ENCODE peak calls at places on chromosome 12, in six cellular contexts. S, X, K, F, W and H are unnamed samples.

GRCh38 chr12:1706284-1707016 is 15.6 kb downstream of the ADIPOR2 start:
- DNase-seq in S (no peak), X (no peak), K (no peak), F (no peak), W (peak), H (peak)

GRCh38 chr12:28083816-28084678 is 106.2 kb upstream of the CCDC91 start:
- DNase-seq in S (no peak), X (peak), K (no peak), F (no peak), W (peak), H (no peak)

GRCh38 chr12:99311373-99311772 is 336.2 kb upstream of the GARIN6 start:
- DNase-seq in S (no peak), X (no peak), K (no peak), F (no peak), W (no peak), H (no peak)

GRCh38 chr12:60930146-60930545 is 1330.1 kb upstream of the USP15 start:
- DNase-seq in S (no peak), X (no peak), K (no peak), F (no peak), W (no peak), H (no peak)

GRCh38 chr12:97482153-97482693 is 19.6 kb downstream of the RMST start:
- DNase-seq in S (no peak), X (no peak), K (no peak), F (no peak), W (no peak), H (no peak)

GRCh38 chr12:28780096-28780495 is 369.0 kb upstream of the FAR2 start:
- DNase-seq in S (no peak), X (peak), K (no peak), F (no peak), W (peak), H (peak)

GRCh38 chr12:51592034-51592705 is 1.1 kb downstream of the SCN8A start:
- DNase-seq in S (peak), X (peak), K (peak), F (no peak), W (peak), H (peak)

GRCh38 chr12:28237423-28237822 is 47.2 kb downstream of the CCDC91 start:
- DNase-seq in S (peak), X (no peak), K (no peak), F (no peak), W (no peak), H (peak)

GRCh38 chr12:114623737-114624136 is 60.2 kb downstream of the TBX3 start:
- DNase-seq in S (no peak), X (no peak), K (no peak), F (no peak), W (no peak), H (no peak)

GRCh38 chr12:51521554-51522276 is 69.3 kb upstream of the SCN8A start:
- DNase-seq in S (no peak), X (peak), K (no peak), F (no peak), W (peak), H (peak)

GRCh38 chr12:88624911-88625310 is 44.6 kb upstream of the KITLG start:
- DNase-seq in S (no peak), X (peak), K (no peak), F (no peak), W (peak), H (peak)

GRCh38 chr12:64551676-64552075 is 58.6 kb upstream of the RASSF3 start:
- DNase-seq in S (no peak), X (no peak), K (no peak), F (no peak), W (no peak), H (peak)

GRCh38 chr12:62933871-62934798 is 815 bp downstream of the PPM1H start:
- DNase-seq in S (peak), X (peak), K (peak), F (peak), W (peak), H (peak)

GRCh38 chr12:120496353-120497340 is 734 bp downstream of the DYNLL1 start:
- DNase-seq in S (peak), X (peak), K (peak), F (peak), W (peak), H (peak)

GRCh38 chr12:89353188-89353822 is 1.0 kb upstream of the DUSP6 start:
- DNase-seq in S (peak), X (peak), K (peak), F (peak), W (peak), H (peak)

GRCh38 chr12:22321620-22322019 is 12.9 kb downstream of the ST8SIA1 start:
- DNase-seq in S (peak), X (peak), K (peak), F (no peak), W (no peak), H (no peak)

GRCh38 chr12:104263580-104264358 is 39.8 kb upstream of the EID3 start:
- DNase-seq in S (no peak), X (no peak), K (no peak), F (no peak), W (peak), H (peak)

GRCh38 chr12:11882301-11883019 is 188.3 kb upstream of the BCL2L14 start:
- DNase-seq in S (no peak), X (no peak), K (no peak), F (no peak), W (no peak), H (no peak)

GRCh38 chr12:10636124-10636523 is 22.7 kb upstream of the MAGOHB start:
- DNase-seq in S (no peak), X (no peak), K (no peak), F (no peak), W (no peak), H (no peak)

GRCh38 chr12:69583203-69583602 is 2.1 kb upstream of the CCT2 start:
- DNase-seq in S (peak), X (no peak), K (peak), F (no peak), W (no peak), H (no peak)

GRCh38 chr12:40552868-40553267 is 139.4 kb upstream of the CNTN1 start:
- DNase-seq in S (no peak), X (no peak), K (no peak), F (no peak), W (no peak), H (no peak)

GRCh38 chr12:49094104-49094948 is at the start of gene DHH:
- DNase-seq in S (peak), X (no peak), K (peak), F (peak), W (no peak), H (peak)

GRCh38 chr12:102483466-102483865 is 3.1 kb upstream of the IGF1 start:
- DNase-seq in S (no peak), X (no peak), K (no peak), F (no peak), W (no peak), H (no peak)

GRCh38 chr12:78120866-78121590 is 290.3 kb downstream of the NAV3 start:
- DNase-seq in S (no peak), X (peak), K (no peak), F (no peak), W (peak), H (peak)

GRCh38 chr12:120820885-120821510 is 83.2 kb downstream of the SPPL3 start:
- DNase-seq in S (no peak), X (no peak), K (no peak), F (no peak), W (no peak), H (no peak)

GRCh38 chr12:100254876-100255275 is 12.0 kb downstream of the DEPDC4 start:
- DNase-seq in S (no peak), X (no peak), K (no peak), F (no peak), W (no peak), H (peak)

GRCh38 chr12:76037130-76038105 is 5.8 kb upstream of the PHLDA1 start:
- DNase-seq in S (peak), X (peak), K (peak), F (no peak), W (peak), H (peak)

GRCh38 chr12:13576935-13577334 is 380.4 kb downstream of the EMP1 start:
- DNase-seq in S (no peak), X (no peak), K (peak), F (no peak), W (no peak), H (no peak)

GRCh38 chr12:47900480-47901129 is 4.2 kb downstream of the VDR start:
- DNase-seq in S (peak), X (no peak), K (no peak), F (no peak), W (no peak), H (no peak)

GRCh38 chr12:122852336-122853275 is 17.3 kb downstream of the HIP1R start:
- DNase-seq in S (no peak), X (no peak), K (no peak), F (no peak), W (no peak), H (peak)

GRCh38 chr12:88865537-88865936 is 285.3 kb upstream of the KITLG start:
- DNase-seq in S (no peak), X (no peak), K (no peak), F (no peak), W (no peak), H (no peak)

GRCh38 chr12:95390932-95391331 is 83.0 kb upstream of the METAP2 start:
- DNase-seq in S (no peak), X (no peak), K (no peak), F (no peak), W (no peak), H (no peak)

GRCh38 chr12:62466018-62466595 is 519 bp upstream of the MON2 start:
- DNase-seq in S (peak), X (peak), K (peak), F (no peak), W (peak), H (peak)

GRCh38 chr12:11667159-11667558 is 17.7 kb downstream of the ETV6 start:
- DNase-seq in S (no peak), X (no peak), K (no peak), F (no peak), W (no peak), H (no peak)

GRCh38 chr12:63196168-63196567 is 45.2 kb upstream of the AVPR1A start:
- DNase-seq in S (no peak), X (no peak), K (no peak), F (no peak), W (no peak), H (no peak)

GRCh38 chr12:115209230-115209629 is 525.3 kb upstream of the TBX3 start:
- DNase-seq in S (no peak), X (no peak), K (peak), F (no peak), W (no peak), H (no peak)

GRCh38 chr12:131491155-131491554 is 219.7 kb upstream of the SFSWAP start:
- DNase-seq in S (no peak), X (no peak), K (no peak), F (no peak), W (no peak), H (no peak)

GRCh38 chr12:131494741-131495524 is 216.0 kb upstream of the SFSWAP start:
- DNase-seq in S (no peak), X (no peak), K (no peak), F (no peak), W (no peak), H (no peak)

GRCh38 chr12:131493068-131493826 is 217.6 kb upstream of the SFSWAP start:
- DNase-seq in S (no peak), X (no peak), K (no peak), F (no peak), W (no peak), H (no peak)

GRCh38 chr12:131491887-131492490 is 218.9 kb upstream of the SFSWAP start:
- DNase-seq in S (no peak), X (no peak), K (no peak), F (no peak), W (no peak), H (no peak)

GRCh38 chr12:131494141-131494733 is 216.7 kb upstream of the SFSWAP start:
- DNase-seq in S (no peak), X (no peak), K (no peak), F (no peak), W (no peak), H (no peak)
- H3K4me3 ChIP-seq in S (no peak), X (no peak), K (no peak), F (no peak), W (no peak), H (no peak)

GRCh38 chr12:6288235-6288634 is 22.2 kb upstream of the PLEKHG6 start:
- DNase-seq in S (no peak), X (peak), K (no peak), F (no peak), W (peak), H (peak)
- TF ChIP-seq CTCF in S (no peak), X (no peak), K (no peak), F (no peak), W (no peak), H (no peak)

DNA sequence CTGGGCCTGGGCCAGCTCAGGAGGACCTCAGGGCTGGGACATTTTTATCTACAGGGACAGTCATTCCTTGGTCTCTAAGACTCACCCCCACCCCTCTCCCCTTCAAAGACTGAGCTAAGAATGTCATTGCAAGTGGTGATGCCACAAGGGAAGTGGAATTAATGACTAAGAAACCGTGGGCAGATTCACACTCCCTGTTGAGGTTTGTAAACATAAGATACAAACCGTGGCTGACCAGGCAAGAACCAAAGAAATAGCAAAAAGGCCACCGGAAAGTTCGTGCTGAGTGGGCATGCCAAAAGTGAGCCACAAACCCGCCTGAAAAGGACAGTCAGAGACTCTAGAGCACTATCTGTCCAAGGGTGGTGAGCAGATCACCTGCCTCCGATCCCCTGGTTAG is 25.7 kb downstream of the NUAK1 start:
- DNase-seq in S (no peak), X (peak), K (no peak), F (no peak), W (no peak), H (no peak)
- H3K4me3 ChIP-seq in S (no peak), X (no peak), K (no peak), F (no peak), W (no peak), H (no peak)

GRCh38 chr12:67414011-67414715 is 145.0 kb downstream of the CAND1 start:
- DNase-seq in S (peak), X (no peak), K (no peak), F (no peak), W (no peak), H (peak)

GRCh38 chr12:67419810-67420209 is 150.7 kb downstream of the CAND1 start:
- DNase-seq in S (peak), X (no peak), K (peak), F (no peak), W (no peak), H (no peak)

GRCh38 chr12:67411562-67411961 is 142.4 kb downstream of the CAND1 start:
- DNase-seq in S (no peak), X (no peak), K (no peak), F (no peak), W (no peak), H (no peak)

GRCh38 chr12:67413577-67413976 is 144.4 kb downstream of the CAND1 start:
- DNase-seq in S (no peak), X (no peak), K (no peak), F (no peak), W (no peak), H (no peak)

GRCh38 chr12:67415473-67415872 is 146.3 kb downstream of the CAND1 start:
- DNase-seq in S (peak), X (peak), K (peak), F (no peak), W (peak), H (no peak)
- TF ChIP-seq CTCF in S (peak), X (peak), K (peak), F (peak), W (peak), H (peak)

GRCh38 chr12:14769462-14769836 is 33.8 kb downstream of the WBP11 start:
- DNase-seq in S (peak), X (peak), K (peak), F (peak), W (peak), H (peak)
- H3K4me3 ChIP-seq in S (peak), X (peak), K (peak), F (peak), W (peak), H (peak)

GRCh38 chr12:8087666-8088065 is 5.6 kb downstream of the NECAP1 start:
- DNase-seq in S (no peak), X (no peak), K (no peak), F (no peak), W (no peak), H (no peak)
- TF ChIP-seq CTCF in S (no peak), X (no peak), K (no peak), F (no peak), W (no peak), H (no peak)

GRCh38 chr12:79333144-79333543 is 357.6 kb downstream of the PAWR start:
- DNase-seq in S (no peak), X (no peak), K (no peak), F (no peak), W (no peak), H (no peak)

GRCh38 chr12:79327465-79327864 is 363.3 kb downstream of the PAWR start:
- DNase-seq in S (no peak), X (peak), K (no peak), F (no peak), W (no peak), H (peak)

GRCh38 chr12:79331870-79332269 is 358.9 kb downstream of the PAWR start:
- DNase-seq in S (no peak), X (peak), K (no peak), F (no peak), W (no peak), H (no peak)

GRCh38 chr12:79326663-79327062 is 364.1 kb downstream of the PAWR start:
- DNase-seq in S (no peak), X (no peak), K (no peak), F (no peak), W (no peak), H (peak)

GRCh38 chr12:79329933-79330332 is 360.8 kb downstream of the PAWR start:
- DNase-seq in S (no peak), X (peak), K (no peak), F (no peak), W (no peak), H (peak)
- H3K4me3 ChIP-seq in S (no peak), X (no peak), K (no peak), F (no peak), W (no peak), H (no peak)